ENCODE peak calls at places on chromosomes 3 and 15, in eight cellular contexts. One of them, this sample, is unnamed. For H3K36me3, the result is how much of the 10 kb centered on the place peaks cover.

GRCh38 chr3:184816654-184817053 is 4.7 kb downstream of the VPS8 start:
- DNase-seq in PC-9: no peak
- DNase-seq in HCT116: no peak
- DNase-seq in psoas muscle: no peak
- DNase-seq in body of pancreas: no peak
- DNase-seq in HepG2: no peak
- DNase-seq in left lung: no peak
- DNase-seq in fibroblast of lung: peak
- DNase-seq in this sample: no peak

GRCh38 chr3:108441528-108441927 is 68.9 kb downstream of the MYH15 start:
- DNase-seq in PC-9: no peak
- DNase-seq in HCT116: no peak
- DNase-seq in psoas muscle: no peak
- DNase-seq in body of pancreas: no peak
- DNase-seq in HepG2: no peak
- DNase-seq in left lung: no peak
- DNase-seq in fibroblast of lung: peak
- DNase-seq in this sample: no peak

GRCh38 chr3:175199961-175200360 is 340.8 kb downstream of the NAALADL2 start:
- DNase-seq in PC-9: no peak
- DNase-seq in HCT116: no peak
- DNase-seq in psoas muscle: no peak
- DNase-seq in body of pancreas: no peak
- DNase-seq in HepG2: no peak
- DNase-seq in left lung: no peak
- DNase-seq in fibroblast of lung: no peak
- DNase-seq in this sample: no peak

GRCh38 chr15:25175789-25176615 is 221.2 kb downstream of the SNRPN start:
- DNase-seq in PC-9: no peak
- DNase-seq in HCT116: no peak
- DNase-seq in psoas muscle: peak
- DNase-seq in body of pancreas: peak
- DNase-seq in HepG2: no peak
- DNase-seq in left lung: peak
- DNase-seq in fibroblast of lung: no peak
- DNase-seq in this sample: peak

GRCh38 chr3:28840976-28841376 is 439.9 kb upstream of the RBMS3 start:
- DNase-seq in PC-9: no peak
- DNase-seq in HCT116: no peak
- DNase-seq in psoas muscle: no peak
- DNase-seq in body of pancreas: no peak
- DNase-seq in HepG2: no peak
- DNase-seq in left lung: no peak
- DNase-seq in fibroblast of lung: no peak
- DNase-seq in this sample: no peak

GRCh38 chr3:190585771-190586630 is 72.1 kb downstream of the IL1RAP start:
- DNase-seq in PC-9: peak
- DNase-seq in HCT116: peak
- DNase-seq in psoas muscle: peak
- DNase-seq in body of pancreas: peak
- DNase-seq in HepG2: peak
- DNase-seq in left lung: no peak
- DNase-seq in fibroblast of lung: peak
- DNase-seq in this sample: no peak

GRCh38 chr3:74426571-74426970 is 187.9 kb downstream of the CNTN3 start:
- DNase-seq in PC-9: no peak
- DNase-seq in HCT116: no peak
- DNase-seq in psoas muscle: no peak
- DNase-seq in body of pancreas: no peak
- DNase-seq in HepG2: no peak
- DNase-seq in left lung: no peak
- DNase-seq in fibroblast of lung: no peak
- DNase-seq in this sample: no peak

GRCh38 chr3:196207159-196207832 is 3.9 kb downstream of the ZDHHC19 start:
- DNase-seq in PC-9: no peak
- DNase-seq in HCT116: no peak
- DNase-seq in psoas muscle: no peak
- DNase-seq in body of pancreas: no peak
- DNase-seq in HepG2: no peak
- DNase-seq in left lung: peak
- DNase-seq in fibroblast of lung: no peak
- DNase-seq in this sample: no peak

GRCh38 chr3:155404486-155404885 is 111.0 kb upstream of the STRIT1 start:
- DNase-seq in PC-9: no peak
- DNase-seq in HCT116: no peak
- DNase-seq in psoas muscle: no peak
- DNase-seq in body of pancreas: no peak
- DNase-seq in HepG2: no peak
- DNase-seq in left lung: no peak
- DNase-seq in fibroblast of lung: no peak
- DNase-seq in this sample: no peak

GRCh38 chr3:47306022-47306421 is 23.3 kb downstream of the KLHL18 start:
- DNase-seq in PC-9: no peak
- DNase-seq in HCT116: no peak
- DNase-seq in psoas muscle: no peak
- DNase-seq in body of pancreas: no peak
- DNase-seq in HepG2: no peak
- DNase-seq in left lung: no peak
- DNase-seq in fibroblast of lung: no peak
- DNase-seq in this sample: no peak

GRCh38 chr3:50237754-50238548 is 1.9 kb downstream of the GNAI2 start:
- DNase-seq in PC-9: peak
- DNase-seq in HCT116: no peak
- DNase-seq in psoas muscle: peak
- DNase-seq in body of pancreas: peak
- DNase-seq in HepG2: no peak
- DNase-seq in left lung: peak
- DNase-seq in fibroblast of lung: peak
- DNase-seq in this sample: peak

GRCh38 chr3:152123457-152123856 is 145.3 kb upstream of the MBNL1 start:
- DNase-seq in PC-9: no peak
- DNase-seq in HCT116: no peak
- DNase-seq in psoas muscle: no peak
- DNase-seq in body of pancreas: no peak
- DNase-seq in HepG2: no peak
- DNase-seq in left lung: no peak
- DNase-seq in fibroblast of lung: peak
- DNase-seq in this sample: no peak
- TF ChIP-seq CTCF in PC-9: no peak
- TF ChIP-seq CTCF in HCT116: no peak
- TF ChIP-seq CTCF in psoas muscle: no peak
- TF ChIP-seq CTCF in body of pancreas: no peak
- TF ChIP-seq CTCF in HepG2: no peak
- TF ChIP-seq CTCF in left lung: no peak
- TF ChIP-seq CTCF in fibroblast of lung: no peak
- TF ChIP-seq CTCF in this sample: no peak

GRCh38 chr3:123165163-123165562 is 36.6 kb upstream of the SEC22A start:
- DNase-seq in PC-9: no peak
- DNase-seq in HCT116: no peak
- DNase-seq in psoas muscle: no peak
- DNase-seq in body of pancreas: no peak
- DNase-seq in HepG2: no peak
- DNase-seq in left lung: no peak
- DNase-seq in fibroblast of lung: no peak
- DNase-seq in this sample: no peak

GRCh38 chr3:123161167-123161566 is 40.6 kb upstream of the SEC22A start:
- DNase-seq in PC-9: no peak
- DNase-seq in HCT116: no peak
- DNase-seq in psoas muscle: no peak
- DNase-seq in body of pancreas: no peak
- DNase-seq in HepG2: no peak
- DNase-seq in left lung: no peak
- DNase-seq in fibroblast of lung: no peak
- DNase-seq in this sample: no peak

GRCh38 chr3:123159926-123160635 is 41.7 kb upstream of the SEC22A start:
- DNase-seq in PC-9: no peak
- DNase-seq in HCT116: no peak
- DNase-seq in psoas muscle: no peak
- DNase-seq in body of pancreas: no peak
- DNase-seq in HepG2: no peak
- DNase-seq in left lung: no peak
- DNase-seq in fibroblast of lung: no peak
- DNase-seq in this sample: no peak

GRCh38 chr3:123158899-123159390 is 42.8 kb upstream of the SEC22A start:
- DNase-seq in PC-9: no peak
- DNase-seq in HCT116: no peak
- DNase-seq in psoas muscle: no peak
- DNase-seq in body of pancreas: no peak
- DNase-seq in HepG2: no peak
- DNase-seq in left lung: no peak
- DNase-seq in fibroblast of lung: no peak
- DNase-seq in this sample: no peak

DNA sequence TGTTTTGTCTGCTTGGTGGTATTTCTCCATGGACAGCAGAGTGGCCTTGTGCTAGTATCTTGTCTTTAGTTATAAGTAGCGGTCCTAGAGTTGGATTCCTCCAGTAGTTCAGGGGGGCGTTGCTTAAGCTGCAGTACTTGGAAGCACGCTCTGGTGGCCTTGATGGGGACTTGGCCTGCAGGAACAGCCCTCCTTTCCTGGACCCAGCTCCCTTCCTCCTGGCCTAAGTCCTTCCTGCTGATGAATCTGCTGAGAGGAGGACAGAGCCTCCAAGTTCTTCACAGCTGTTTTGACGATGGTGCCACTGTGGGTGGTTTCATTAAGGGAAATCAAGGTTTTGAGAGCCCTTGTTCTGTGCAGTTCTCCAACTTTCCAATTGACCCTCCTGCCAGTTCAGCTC is 38.6 kb upstream of the SEC22A start:
- DNase-seq in PC-9: no peak
- DNase-seq in HCT116: no peak
- DNase-seq in psoas muscle: no peak
- DNase-seq in body of pancreas: no peak
- DNase-seq in HepG2: no peak
- DNase-seq in left lung: no peak
- DNase-seq in fibroblast of lung: no peak
- DNase-seq in this sample: no peak
- H3K36me3 ChIP-seq in PC-9: under half
- H3K36me3 ChIP-seq in HCT116: under half
- H3K36me3 ChIP-seq in psoas muscle: under half
- H3K36me3 ChIP-seq in body of pancreas: under half
- H3K36me3 ChIP-seq in HepG2: half or more
- H3K36me3 ChIP-seq in left lung: half or more
- H3K36me3 ChIP-seq in fibroblast of lung: under half
- H3K36me3 ChIP-seq in this sample: under half

DNA sequence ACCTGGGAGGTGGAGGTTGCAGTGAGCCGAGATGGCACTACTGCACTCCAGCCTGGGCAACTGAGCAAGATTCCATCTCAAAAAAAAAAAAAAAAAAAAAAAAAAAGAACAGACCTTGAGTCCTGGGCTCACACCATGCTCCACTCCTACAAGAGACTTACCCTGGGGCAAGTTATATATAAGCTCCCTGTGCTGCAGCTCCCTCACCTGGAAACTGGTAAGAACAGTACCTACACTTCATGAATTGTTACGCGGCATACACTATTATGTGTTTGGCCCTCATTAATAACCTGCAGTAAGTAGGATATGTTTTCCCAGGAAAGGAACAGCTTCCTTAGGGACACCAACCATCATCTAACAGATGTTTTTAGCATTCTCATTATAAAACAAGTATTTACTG is 119.6 kb downstream of the FMN1 start:
- DNase-seq in PC-9: no peak
- DNase-seq in HCT116: no peak
- DNase-seq in psoas muscle: no peak
- DNase-seq in body of pancreas: no peak
- DNase-seq in HepG2: no peak
- DNase-seq in left lung: no peak
- DNase-seq in fibroblast of lung: no peak
- DNase-seq in this sample: no peak
- TF ChIP-seq CTCF in PC-9: no peak
- TF ChIP-seq CTCF in HCT116: peak
- TF ChIP-seq CTCF in psoas muscle: peak
- TF ChIP-seq CTCF in body of pancreas: no peak
- TF ChIP-seq CTCF in HepG2: peak
- TF ChIP-seq CTCF in left lung: no peak
- TF ChIP-seq CTCF in fibroblast of lung: no peak
- TF ChIP-seq CTCF in this sample: no peak

DNA sequence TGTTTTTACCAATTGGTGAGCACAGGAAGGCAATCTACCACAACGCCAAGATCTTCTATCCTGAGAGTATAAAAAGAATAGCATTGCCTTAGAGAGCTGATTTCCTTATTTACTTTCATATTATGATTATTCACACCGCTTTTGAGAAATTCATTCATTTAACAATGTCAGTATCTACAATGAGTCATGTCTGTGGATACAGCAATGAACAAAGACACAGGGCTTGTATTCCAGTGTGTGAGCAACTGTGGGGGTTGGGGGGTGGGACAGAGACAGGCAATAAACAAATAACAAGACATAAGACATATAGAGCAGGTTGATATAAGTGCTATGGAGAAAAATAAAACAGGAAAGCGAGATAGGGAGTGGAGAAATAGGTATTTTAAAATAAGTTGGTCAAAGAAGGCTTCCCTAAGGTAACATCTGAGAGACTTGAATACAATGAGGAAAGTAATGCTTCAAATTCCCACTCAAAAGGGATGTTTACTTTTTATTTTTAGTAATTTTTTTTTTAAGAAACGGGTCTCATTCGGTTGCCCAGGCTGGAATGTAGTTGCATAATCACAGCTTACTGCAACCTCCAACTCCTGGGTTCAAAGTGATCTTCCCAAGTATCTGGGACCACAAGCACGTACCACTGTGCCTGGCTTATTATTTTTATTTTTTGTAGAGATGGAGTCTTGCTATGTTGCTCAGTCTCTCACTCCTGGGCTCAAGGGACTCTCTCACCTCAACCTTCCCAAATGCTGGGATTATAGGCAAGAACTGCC is 45.7 kb downstream of the PGBD4 start:
- DNase-seq in PC-9: no peak
- DNase-seq in HCT116: no peak
- DNase-seq in psoas muscle: no peak
- DNase-seq in body of pancreas: no peak
- DNase-seq in HepG2: no peak
- DNase-seq in left lung: no peak
- DNase-seq in fibroblast of lung: no peak
- DNase-seq in this sample: no peak
- H3K36me3 ChIP-seq in PC-9: under half
- H3K36me3 ChIP-seq in HCT116: under half
- H3K36me3 ChIP-seq in psoas muscle: under half
- H3K36me3 ChIP-seq in body of pancreas: under half
- H3K36me3 ChIP-seq in HepG2: under half
- H3K36me3 ChIP-seq in left lung: half or more
- H3K36me3 ChIP-seq in fibroblast of lung: under half
- H3K36me3 ChIP-seq in this sample: under half

This sample was measured in CD8-positive, alpha-beta T cell.